ENCODE peak calls at places on chromosomes 16 and 17, in nine cellular contexts. K is NT2/D1; F is naive thymus-derived CD4-positive, alpha-beta T cell; L is neuronal stem cell; R is neural progenitor cell; Z is thoracic aorta; G is fibroblast of lung; I is Peyer's patch; S is aorta. C is an unnamed sample. For H3K4me1, the result is how much of the 10 kb centered on the place peaks cover.

GRCh38 chr16:6160303-6160702 is 1062.7 kb upstream of the EEF2KMT start:
- DNase-seq in K (no peak), F (no peak), L (no peak), R (no peak), Z (no peak), G (peak), I (no peak), S (no peak), C (no peak)

GRCh38 chr16:28990375-28991040 is 5.7 kb downstream of the LAT start:
- DNase-seq in K (no peak), F (peak), L (no peak), R (no peak), Z (no peak), G (no peak), I (no peak), S (no peak), C (no peak)

GRCh38 chr17:14118951-14119350 is 49.6 kb downstream of the COX10 start:
- DNase-seq in K (no peak), F (no peak), L (no peak), R (no peak), Z (no peak), G (no peak), I (no peak), S (no peak), C (no peak)

GRCh38 chr16:715448-716249 is 731 bp downstream of the METRN start:
- DNase-seq in K (no peak), F (peak), L (no peak), R (peak), Z (no peak), G (peak), I (peak), S (no peak), C (peak)

GRCh38 chr16:1708768-1709180 is 2.8 kb downstream of the MAPK8IP3 start:
- DNase-seq in K (no peak), F (no peak), L (no peak), R (no peak), Z (no peak), G (peak), I (no peak), S (no peak), C (no peak)

GRCh38 chr16:88901718-88902337 is 35.4 kb upstream of the PABPN1L start:
- DNase-seq in K (no peak), F (no peak), L (no peak), R (no peak), Z (no peak), G (no peak), I (no peak), S (no peak), C (no peak)

GRCh38 chr16:69311533-69312388 is 611 bp downstream of the VPS4A start:
- DNase-seq in K (no peak), F (no peak), L (peak), R (peak), Z (no peak), G (peak), I (peak), S (peak), C (peak)

GRCh38 chr17:76687278-76688164 is 23.2 kb downstream of the MXRA7 start:
- DNase-seq in K (no peak), F (no peak), L (no peak), R (no peak), Z (no peak), G (no peak), I (no peak), S (peak), C (no peak)

GRCh38 chr17:78432929-78433727 is 54.7 kb downstream of the PGS1 start:
- DNase-seq in K (no peak), F (no peak), L (no peak), R (no peak), Z (no peak), G (no peak), I (no peak), S (no peak), C (peak)

GRCh38 chr17:71601894-71602504 is 518.8 kb upstream of the SOX9 start:
- DNase-seq in K (no peak), F (no peak), L (no peak), R (no peak), Z (no peak), G (no peak), I (no peak), S (no peak), C (no peak)

GRCh38 chr17:82820278-82821251 is 19.3 kb downstream of the ZNF750 start:
- DNase-seq in K (peak), F (no peak), L (no peak), R (no peak), Z (no peak), G (no peak), I (no peak), S (no peak), C (no peak)

GRCh38 chr16:57765160-57765728 is 29.7 kb downstream of the KATNB1 start:
- DNase-seq in K (no peak), F (no peak), L (no peak), R (no peak), Z (no peak), G (no peak), I (no peak), S (no peak), C (no peak)

GRCh38 chr17:8029121-8029520 is 9.7 kb upstream of the ALOX15B start:
- DNase-seq in K (no peak), F (no peak), L (no peak), R (no peak), Z (no peak), G (peak), I (no peak), S (peak), C (no peak)

GRCh38 chr17:45311762-45312476 is 4.9 kb downstream of the MAP3K14 start:
- DNase-seq in K (no peak), F (peak), L (no peak), R (no peak), Z (no peak), G (peak), I (peak), S (no peak), C (no peak)

GRCh38 chr17:33973491-33973890 is 281.6 kb upstream of the CCL2 start:
- DNase-seq in K (no peak), F (no peak), L (no peak), R (no peak), Z (no peak), G (no peak), I (no peak), S (no peak), C (no peak)

GRCh38 chr16:67562526-67562917 is at the start of gene CTCF:
- DNase-seq in K (peak), F (no peak), L (no peak), R (peak), Z (no peak), G (peak), I (peak), S (peak), C (no peak)

GRCh38 chr17:48093341-48094045 is 7.8 kb downstream of the CBX1 start:
- DNase-seq in K (no peak), F (no peak), L (no peak), R (no peak), Z (no peak), G (no peak), I (no peak), S (no peak), C (no peak)

GRCh38 chr16:15897834-15898254 is 9.4 kb upstream of the CEP20 start:
- DNase-seq in K (no peak), F (peak), L (no peak), R (no peak), Z (no peak), G (peak), I (no peak), S (no peak), C (no peak)

GRCh38 chr17:8755590-8756255 is 2.6 kb downstream of the SPDYE4 start:
- DNase-seq in K (no peak), F (no peak), L (no peak), R (no peak), Z (no peak), G (no peak), I (no peak), S (no peak), C (no peak)

GRCh38 chr16:79601092-79601977 is 798 bp upstream of the MAF start:
- DNase-seq in K (no peak), F (peak), L (peak), R (peak), Z (no peak), G (peak), I (peak), S (peak), C (peak)

GRCh38 chr16:67730326-67730725 is 11.2 kb upstream of the GFOD2 start:
- DNase-seq in K (no peak), F (no peak), L (no peak), R (no peak), Z (no peak), G (no peak), I (no peak), S (peak), C (no peak)

GRCh38 chr16:62638964-62639861 is 603.0 kb upstream of the CDH8 start:
- DNase-seq in K (no peak), F (no peak), L (no peak), R (no peak), Z (no peak), G (no peak), I (no peak), S (no peak), C (no peak)

GRCh38 chr16:53991181-53992056 is 287.5 kb downstream of the FTO start:
- DNase-seq in K (no peak), F (no peak), L (no peak), R (peak), Z (no peak), G (peak), I (peak), S (no peak), C (peak)

GRCh38 chr16:80824623-80825364 is 20.4 kb upstream of the CDYL2 start:
- DNase-seq in K (peak), F (no peak), L (peak), R (peak), Z (no peak), G (peak), I (peak), S (no peak), C (no peak)

GRCh38 chr17:5838661-5839300 is 231.4 kb upstream of the WSCD1 start:
- DNase-seq in K (no peak), F (no peak), L (no peak), R (peak), Z (no peak), G (no peak), I (no peak), S (no peak), C (no peak)

GRCh38 chr17:31085563-31085962 is 9.2 kb upstream of the NF1 start:
- DNase-seq in K (no peak), F (no peak), L (no peak), R (no peak), Z (no peak), G (peak), I (no peak), S (no peak), C (no peak)

GRCh38 chr16:56203052-56203451 is 11.8 kb downstream of the GNAO1 start:
- DNase-seq in K (no peak), F (peak), L (no peak), R (peak), Z (no peak), G (peak), I (peak), S (no peak), C (no peak)

GRCh38 chr16:89847930-89848297 is 19.6 kb downstream of the SPIRE2 start:
- DNase-seq in K (no peak), F (no peak), L (no peak), R (no peak), Z (no peak), G (no peak), I (no peak), S (no peak), C (no peak)

GRCh38 chr16:47565454-47565853 is 104.3 kb downstream of the PHKB start:
- DNase-seq in K (no peak), F (no peak), L (no peak), R (no peak), Z (peak), G (peak), I (peak), S (peak), C (no peak)
- H3K4me1 ChIP-seq in K (under half), F (under half), L (under half), R (under half), Z (under half), G (under half), I (under half), S (under half), C (under half)

DNA sequence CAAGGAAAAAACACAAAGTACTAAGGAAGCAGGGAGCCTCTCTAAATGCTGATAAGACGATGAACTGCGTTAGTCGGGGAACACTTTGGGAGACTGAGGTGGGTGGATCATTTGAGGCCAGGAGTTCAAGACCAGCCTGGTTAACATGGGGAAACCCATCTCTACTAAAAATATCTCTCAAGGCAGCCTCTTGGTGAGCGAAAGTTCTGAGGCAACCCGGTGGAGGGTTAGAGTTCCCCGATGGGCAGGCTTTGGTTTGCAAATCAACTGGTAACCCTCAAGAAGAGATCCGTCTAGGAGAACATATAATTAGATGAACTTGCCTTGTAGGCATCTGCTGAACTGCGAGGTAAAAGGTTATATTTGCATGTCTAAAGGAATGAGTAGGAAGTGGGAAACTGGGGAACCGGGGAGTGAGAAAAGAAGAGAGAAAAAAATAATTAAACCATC is 44.6 kb downstream of the WSB1 start:
- DNase-seq in K (no peak), F (no peak), L (no peak), R (no peak), Z (no peak), G (no peak), I (no peak), S (peak), C (no peak)
- H3K4me1 ChIP-seq in K (under half), F (under half), L (under half), R (under half), Z (under half), G (under half), I (under half), S (under half), C (under half)

GRCh38 chr16:85542548-85542927 is 70.6 kb upstream of the GSE1 start:
- DNase-seq in K (no peak), F (no peak), L (no peak), R (no peak), Z (no peak), G (no peak), I (no peak), S (no peak), C (no peak)
- H3K4me1 ChIP-seq in K (under half), F (under half), L (under half), R (under half), Z (under half), G (under half), I (under half), S (under half), C (under half)

GRCh38 chr16:31130336-31130812 is 5.2 kb downstream of the PRSS8 start:
- DNase-seq in K (no peak), F (no peak), L (no peak), R (no peak), Z (no peak), G (no peak), I (no peak), S (no peak), C (no peak)

GRCh38 chr16:31131416-31131815 is 4.1 kb downstream of the PRSS8 start:
- DNase-seq in K (no peak), F (no peak), L (no peak), R (no peak), Z (no peak), G (no peak), I (no peak), S (no peak), C (no peak)

GRCh38 chr16:31128711-31129567 is 6.6 kb downstream of the PRSS8 start:
- DNase-seq in K (no peak), F (no peak), L (no peak), R (no peak), Z (no peak), G (no peak), I (peak), S (no peak), C (no peak)

GRCh38 chr16:31130899-31131298 is 4.6 kb downstream of the PRSS8 start:
- DNase-seq in K (no peak), F (no peak), L (no peak), R (no peak), Z (no peak), G (no peak), I (peak), S (no peak), C (no peak)

GRCh38 chr16:31129568-31130335 is 5.8 kb downstream of the PRSS8 start:
- DNase-seq in K (no peak), F (no peak), L (no peak), R (no peak), Z (no peak), G (peak), I (no peak), S (peak), C (no peak)
- H3K4me1 ChIP-seq in K (under half), F (under half), L (under half), R (under half), Z (under half), G (under half), I (under half), S (under half), C (under half)

DNA sequence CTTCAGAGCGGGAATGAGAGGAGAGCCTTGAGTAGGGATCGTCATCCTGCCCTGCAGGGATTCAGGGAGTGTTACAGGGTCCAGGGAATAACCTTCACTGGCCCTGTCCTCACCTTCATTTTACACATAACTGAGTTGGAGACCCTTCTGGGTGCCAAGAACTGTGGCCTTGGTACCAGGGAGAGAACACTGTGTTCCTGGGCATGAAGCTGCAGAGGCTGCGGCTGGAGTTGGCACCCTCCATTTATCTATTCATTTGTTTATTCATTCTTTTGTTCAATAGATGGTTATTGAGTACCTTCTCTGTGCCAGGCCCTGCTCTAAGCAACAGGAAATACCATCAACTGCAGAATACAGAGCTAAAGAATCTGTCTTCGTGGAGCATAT is 6.7 kb downstream of the ABCC3 start:
- DNase-seq in K (no peak), F (no peak), L (no peak), R (no peak), Z (no peak), G (no peak), I (no peak), S (peak), C (no peak)
- H3K4me1 ChIP-seq in K (under half), F (under half), L (under half), R (under half), Z (under half), G (under half), I (under half), S (under half), C (half or more)

GRCh38 chr17:39664581-39665561 is at the start of gene TCAP:
- DNase-seq in K (no peak), F (no peak), L (no peak), R (no peak), Z (no peak), G (no peak), I (no peak), S (no peak), C (no peak)

GRCh38 chr17:39665642-39666221 is 583 bp downstream of the TCAP start:
- DNase-seq in K (no peak), F (no peak), L (no peak), R (peak), Z (no peak), G (no peak), I (no peak), S (no peak), C (peak)

GRCh38 chr17:39663340-39663687 is 1.8 kb upstream of the TCAP start:
- DNase-seq in K (no peak), F (no peak), L (no peak), R (no peak), Z (no peak), G (no peak), I (no peak), S (no peak), C (no peak)

GRCh38 chr17:39662551-39663339 is 2.4 kb upstream of the TCAP start:
- DNase-seq in K (no peak), F (no peak), L (no peak), R (no peak), Z (no peak), G (no peak), I (no peak), S (no peak), C (no peak)

DNA sequence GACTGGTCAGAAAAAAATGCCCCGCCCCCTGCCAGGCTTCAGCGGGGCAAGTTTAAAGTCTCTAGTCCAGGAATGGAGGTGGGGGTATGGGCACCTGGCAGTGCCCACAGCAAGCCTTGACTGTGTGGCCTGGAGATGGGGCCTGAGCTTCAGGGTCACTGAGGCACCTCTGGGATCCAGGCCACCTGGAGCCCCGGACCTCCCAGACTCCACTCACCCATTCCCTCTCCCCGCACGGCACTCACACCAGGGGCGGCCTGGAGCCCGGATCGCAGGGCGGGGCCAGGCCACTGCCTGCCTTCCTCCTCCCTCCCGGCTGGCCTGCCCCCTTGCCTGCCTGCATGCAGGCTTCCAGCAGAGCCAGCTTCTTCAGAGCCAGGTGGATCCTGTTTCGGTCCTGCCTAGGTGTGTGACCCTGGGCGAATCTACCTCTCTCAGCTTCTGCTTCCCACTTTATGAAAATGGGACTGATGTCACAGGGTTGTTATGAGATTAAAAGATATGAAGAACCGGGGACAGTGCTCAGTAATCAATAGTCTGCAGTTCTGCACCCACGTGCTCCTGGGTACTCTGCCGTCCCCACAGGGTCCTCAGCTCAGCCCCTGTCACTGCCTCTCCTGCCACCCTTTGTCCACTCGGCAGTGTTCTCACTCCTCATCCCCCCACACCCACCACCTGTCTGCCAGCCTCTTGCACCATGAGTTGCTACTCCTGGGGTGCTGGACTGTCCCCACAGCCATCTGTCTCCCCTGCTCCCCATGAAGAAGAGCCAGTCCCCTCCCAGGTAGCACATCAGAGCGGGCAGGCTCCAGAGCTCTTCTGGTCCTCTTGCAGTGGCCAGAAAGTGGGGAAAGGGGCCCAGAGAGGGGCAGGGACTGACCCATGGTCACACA is 1.2 kb upstream of the TCAP start:
- DNase-seq in K (no peak), F (no peak), L (no peak), R (peak), Z (no peak), G (no peak), I (peak), S (no peak), C (no peak)
- H3K4me1 ChIP-seq in K (under half), F (under half), L (under half), R (under half), Z (under half), G (under half), I (under half), S (under half), C (under half)

C was measured in SJSA1.